ENCODE peak calls at places on chromosome 13, in seven cellular contexts. M is H9, Z is lower leg skin, N is mammary epithelial cell, O is GM12864, J is fibroblast of mammary gland, R is B cell. X is an unnamed sample.

GRCh38 chr13:52345048-52345447 is 60.9 kb downstream of the THSD1 start:
- DNase-seq in M (no peak), Z (no peak), N (peak), O (no peak), J (peak), R (no peak), X (peak)

GRCh38 chr13:45522571-45522970 is 57.8 kb downstream of the COG3 start:
- DNase-seq in M (no peak), Z (no peak), N (no peak), O (no peak), J (no peak), R (no peak), X (no peak)

GRCh38 chr13:91099877-91100276 is 247.6 kb upstream of the MIR17HG start:
- DNase-seq in M (no peak), Z (no peak), N (no peak), O (no peak), J (no peak), R (no peak), X (no peak)

GRCh38 chr13:49567501-49567900 is 17.9 kb downstream of the RCBTB1 start:
- DNase-seq in M (no peak), Z (no peak), N (no peak), O (no peak), J (no peak), R (no peak), X (no peak)

GRCh38 chr13:45472171-45472705 is 7.5 kb downstream of the COG3 start:
- DNase-seq in M (no peak), Z (no peak), N (no peak), O (no peak), J (peak), R (no peak), X (no peak)

GRCh38 chr13:34542321-34542720 is 399.7 kb upstream of the NBEA start:
- DNase-seq in M (no peak), Z (no peak), N (peak), O (no peak), J (no peak), R (no peak), X (peak)

GRCh38 chr13:34942732-34943674 is 933 bp downstream of the NBEA start:
- DNase-seq in M (peak), Z (peak), N (no peak), O (no peak), J (no peak), R (peak), X (no peak)

GRCh38 chr13:25432686-25433085 is 60.9 kb downstream of the ATP8A2 start:
- DNase-seq in M (no peak), Z (no peak), N (no peak), O (no peak), J (no peak), R (no peak), X (no peak)

GRCh38 chr13:36666482-36667264 is 7.1 kb upstream of the SERTM1 start:
- DNase-seq in M (no peak), Z (no peak), N (no peak), O (no peak), J (peak), R (no peak), X (no peak)

GRCh38 chr13:111216166-111216960 is 101.3 kb downstream of the ARHGEF7 start:
- DNase-seq in M (peak), Z (no peak), N (no peak), O (no peak), J (peak), R (peak), X (peak)
- TF ChIP-seq CTCF in M (peak), Z (no peak), N (peak), O (peak), J (peak), R (peak), X (peak)

DNA sequence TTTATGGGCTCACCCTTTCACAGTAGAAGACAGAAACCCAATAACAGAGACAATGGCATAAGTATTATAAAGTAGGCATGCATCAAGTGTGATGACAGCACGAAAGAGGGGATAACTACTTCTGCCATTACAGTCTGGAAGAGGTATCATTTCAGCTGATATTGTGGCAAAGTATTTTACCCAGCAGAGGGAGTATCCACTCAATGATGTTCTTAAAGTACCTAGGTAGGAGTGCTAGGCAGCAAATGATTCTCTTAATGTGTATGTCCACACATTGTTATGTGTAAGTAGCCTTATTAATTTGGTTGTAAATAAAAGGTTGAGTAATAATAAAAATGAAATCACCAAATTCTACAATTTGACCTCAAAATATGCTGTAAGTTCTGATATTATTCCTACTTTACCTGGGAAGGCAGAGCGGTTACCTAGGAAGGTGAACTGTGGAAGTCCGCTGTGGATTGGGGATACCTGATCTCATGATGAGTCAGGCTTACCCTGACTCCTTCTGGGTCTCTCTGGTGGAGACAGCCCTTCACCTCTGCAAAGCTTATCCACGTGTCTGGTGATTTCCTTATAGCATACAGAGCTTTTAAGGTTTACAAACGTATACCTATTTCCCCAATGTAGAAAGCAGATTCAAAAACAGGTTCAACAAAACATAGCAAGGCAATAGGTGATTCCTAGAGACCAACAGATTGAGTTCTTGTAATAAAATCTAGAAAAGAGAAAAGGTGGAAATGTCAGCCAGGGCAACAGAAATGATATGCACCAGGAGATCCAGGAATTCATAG is 4.0 kb upstream of the UBAC2 start:
- DNase-seq in M (no peak), Z (no peak), N (peak), O (no peak), J (no peak), R (peak), X (peak)
- TF ChIP-seq CTCF in M (peak), Z (no peak), N (no peak), O (peak), J (peak), R (peak), X (peak)

GRCh38 chr13:113464476-113464875 is 11.2 kb upstream of the ADPRHL1 start:
- DNase-seq in M (no peak), Z (no peak), N (no peak), O (no peak), J (no peak), R (no peak), X (no peak)
- TF ChIP-seq CTCF in M (no peak), Z (no peak), N (no peak), O (no peak), J (no peak), R (no peak), X (no peak)

DNA sequence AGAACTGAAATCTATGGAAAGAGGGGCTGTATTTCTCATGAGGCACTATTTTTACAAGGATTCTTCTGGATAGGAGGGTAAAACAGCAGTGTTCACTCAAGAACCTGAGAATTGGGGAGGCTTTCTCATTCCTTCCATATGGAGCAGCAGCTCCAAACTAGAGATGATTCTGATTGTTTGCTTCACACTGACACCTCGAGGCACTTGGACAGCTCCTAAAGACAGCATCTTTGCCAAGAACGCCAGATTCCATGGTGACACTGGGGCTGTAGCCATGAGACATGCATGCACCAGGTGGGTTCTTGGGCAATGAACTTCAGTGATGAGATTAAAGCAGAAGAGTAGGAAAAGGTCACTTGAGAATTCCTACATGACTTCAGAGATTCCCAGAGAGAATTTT is 361.5 kb upstream of the HTR2A start:
- DNase-seq in M (no peak), Z (no peak), N (no peak), O (no peak), J (peak), R (no peak), X (peak)
- TF ChIP-seq CTCF in M (no peak), Z (no peak), N (no peak), O (no peak), J (no peak), R (no peak), X (no peak)

DNA sequence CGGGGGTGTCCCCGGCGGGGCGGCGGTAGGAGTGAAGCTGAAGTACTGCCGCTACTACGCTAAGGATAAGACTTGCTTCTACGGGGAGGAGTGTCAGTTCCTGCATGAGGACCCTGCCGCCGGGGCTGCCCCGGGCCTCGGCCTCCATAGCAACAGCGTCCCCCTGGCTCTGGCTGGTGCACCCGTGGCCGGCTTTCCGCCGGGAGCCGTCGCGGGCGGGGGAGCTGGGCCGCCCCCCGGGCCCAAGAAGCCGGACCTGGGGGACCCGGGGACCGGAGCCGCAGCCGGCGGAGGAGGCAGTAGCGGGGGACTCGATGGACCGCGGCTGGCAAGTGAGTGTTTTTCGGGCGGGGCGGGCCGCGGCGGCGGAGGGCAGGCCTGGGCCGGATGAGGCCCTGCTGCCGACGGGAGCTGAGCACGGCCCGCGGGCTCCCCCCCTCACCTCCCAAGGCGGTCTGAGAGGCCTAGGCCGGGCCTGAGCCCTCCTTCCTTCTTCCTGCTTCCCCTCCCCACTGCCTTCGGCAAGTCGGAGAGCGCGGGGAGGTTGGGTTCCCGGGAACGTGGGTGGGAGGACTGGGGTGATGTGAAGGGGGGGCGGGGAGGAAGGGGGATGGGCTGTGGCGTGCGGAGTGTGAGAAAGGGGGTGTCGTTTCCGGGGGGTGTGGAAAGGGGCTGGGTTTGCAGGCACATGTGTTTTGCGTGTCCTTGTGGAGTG is 568 bp downstream of the PAN3 start:
- DNase-seq in M (peak), Z (peak), N (peak), O (peak), J (peak), R (peak), X (peak)
- TF ChIP-seq CTCF in M (no peak), Z (no peak), N (no peak), O (no peak), J (no peak), R (no peak), X (no peak)

X was measured in epithelial cell of esophagus.